ENCODE peak calls at places on chromosome 17, in five cellular contexts. Z, O, N, W and S are unnamed samples.

GRCh38 chr17:48723555-48724239 is 712 bp downstream of the PRAC2 start:
- DNase-seq in W (no peak), Z (no peak), N (peak; percentile 83), O (peak; percentile 76), S (peak; percentile 83)

GRCh38 chr17:53724726-53725125 is 98.0 kb upstream of the KIF2B start:
- DNase-seq in W (no peak), N (no peak), Z (no peak), O (no peak), S (no peak)

GRCh38 chr17:71412803-71413202 is 708.0 kb upstream of the SOX9 start:
- DNase-seq in W (peak; percentile 99), N (no peak), Z (no peak), O (no peak), S (no peak)

GRCh38 chr17:57530508-57530907 is 214.6 kb downstream of the CCDC182 start:
- DNase-seq in Z (no peak), O (no peak), N (no peak), W (peak; percentile 24), S (peak; percentile 78)

GRCh38 chr17:40315678-40316570 is 6.9 kb downstream of the RARA start:
- DNase-seq in O (no peak), Z (no peak), W (no peak), N (no peak), S (no peak)

GRCh38 chr17:19254651-19255050 is 17.5 kb downstream of the EPN2 start:
- DNase-seq in N (no peak), Z (no peak), O (no peak), W (no peak), S (peak; percentile 53)

GRCh38 chr17:8488931-8489330 is 53.2 kb downstream of the NDEL1 start:
- DNase-seq in O (no peak), Z (no peak), N (no peak), W (peak; percentile 98), S (peak; percentile 68)

GRCh38 chr17:63275318-63275967 is 170.7 kb downstream of the CYB561 start:
- DNase-seq in W (peak; percentile 99), O (no peak), Z (no peak), N (no peak), S (peak; percentile 49)

GRCh38 chr17:30336369-30337171 is 2.7 kb upstream of the TMIGD1 start:
- DNase-seq in O (peak; percentile 63), Z (peak; percentile 29), N (peak; percentile 80), W (peak; percentile 59), S (peak; percentile 84)

GRCh38 chr17:48998557-48999440 is 1.6 kb downstream of the IGF2BP1 start:
- DNase-seq in Z (no peak), W (peak; percentile 59), O (no peak), N (peak; percentile 36), S (peak; percentile 77)

GRCh38 chr17:50556803-50557202 is 3.7 kb upstream of the CACNA1G start:
- DNase-seq in Z (no peak), O (no peak), N (no peak), W (no peak), S (no peak)

GRCh38 chr17:4733073-4733531 is 1.9 kb downstream of the MED11 start:
- DNase-seq in O (no peak), N (no peak), Z (no peak), W (no peak), S (no peak)

GRCh38 chr17:79933863-79934652 is 94.8 kb upstream of the CBX4 start:
- DNase-seq in W (peak; percentile 26), Z (no peak), O (no peak), N (no peak), S (no peak)

GRCh38 chr17:80758793-80759673 is 214.4 kb downstream of the RPTOR start:
- DNase-seq in W (peak; percentile 39), N (peak; percentile 21), O (no peak), Z (no peak), S (no peak)

GRCh38 chr17:2800367-2800766 is 4.1 kb downstream of the RAP1GAP2 start:
- DNase-seq in N (no peak), W (no peak), Z (no peak), O (no peak), S (no peak)

GRCh38 chr17:9241371-9241712 is 220.0 kb downstream of the NTN1 start:
- DNase-seq in O (no peak), W (no peak), Z (no peak), N (no peak), S (no peak)

GRCh38 chr17:38453951-38454421 is 25.7 kb downstream of the ARHGAP23 start:
- DNase-seq in N (no peak), Z (no peak), O (no peak), W (peak; percentile 38), S (no peak)

GRCh38 chr17:12994341-12995074 is 23.3 kb downstream of the ELAC2 start:
- DNase-seq in N (no peak), W (no peak), Z (no peak), O (no peak), S (no peak)

GRCh38 chr17:58301504-58302150 is 20.9 kb upstream of the MPO start:
- DNase-seq in N (no peak), Z (no peak), W (no peak), O (peak; percentile 44), S (no peak)

GRCh38 chr17:77361986-77362620 is 221.3 kb downstream of the SEC14L1 start:
- DNase-seq in W (no peak), Z (no peak), O (no peak), N (no peak), S (no peak)

GRCh38 chr17:77365584-77366186 is 224.9 kb downstream of the SEC14L1 start:
- DNase-seq in O (no peak), W (peak; percentile 93), Z (no peak), N (no peak), S (no peak)

GRCh38 chr17:77364381-77364911 is 223.7 kb downstream of the SEC14L1 start:
- DNase-seq in O (no peak), N (no peak), W (no peak), Z (no peak), S (no peak)

GRCh38 chr17:77364941-77365583 is 224.3 kb downstream of the SEC14L1 start:
- DNase-seq in Z (no peak), N (no peak), W (no peak), O (no peak), S (no peak)

GRCh38 chr17:77363821-77364361 is 223.1 kb downstream of the SEC14L1 start:
- DNase-seq in Z (no peak), O (no peak), W (peak; percentile 58), N (peak; percentile 29), S (peak; percentile 60)
- H3K27ac ChIP-seq in Z (no peak overlapping the region), O (no peak overlapping the region), W (peak overlapping the region; percentile 62), N (no peak overlapping the region), S (no peak overlapping the region)

GRCh38 chr17:15947976-15948752 is 3.2 kb downstream of the ADORA2B start:
- DNase-seq in Z (no peak), O (no peak), N (no peak), W (no peak), S (no peak)
- H4K8ac ChIP-seq in Z (no peak overlapping the region), O (no peak overlapping the region), N (no peak overlapping the region), W (no peak overlapping the region), S (no peak overlapping the region)

GRCh38 chr17:17860761-17861107 is 23.9 kb upstream of the SREBF1 start:
- DNase-seq in W (no peak), O (no peak), N (no peak), Z (no peak), S (no peak)
- H3K4me2 ChIP-seq in W (no peak overlapping the region), O (no peak overlapping the region), N (no peak overlapping the region), Z (no peak overlapping the region), S (no peak overlapping the region)

DNA sequence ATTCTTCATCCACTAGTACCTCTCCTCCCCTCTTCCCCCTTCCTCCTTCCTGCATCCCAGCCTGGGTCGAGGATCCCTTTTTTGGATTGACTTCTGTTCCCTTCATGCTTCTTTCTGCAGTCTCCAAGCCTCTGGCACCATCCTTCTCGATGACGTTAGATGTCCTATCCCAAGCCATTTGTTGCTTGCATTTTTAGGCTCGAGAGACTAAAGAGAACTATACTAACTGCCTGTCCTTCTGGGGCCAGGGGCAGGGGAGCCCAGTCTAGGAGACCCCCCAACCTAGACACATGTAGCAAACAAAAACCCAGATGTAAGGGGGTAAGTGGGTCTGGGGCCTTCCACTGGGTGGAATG is 23.9 kb downstream of the UNK start:
- DNase-seq in O (no peak), N (no peak), Z (no peak), W (no peak), S (no peak)
- H3K27ac ChIP-seq in O (no peak overlapping the region), N (no peak overlapping the region), Z (no peak overlapping the region), W (no peak overlapping the region), S (no peak overlapping the region)